ENCODE peak calls at places on chromosomes 6 and 20, in eight cellular contexts. Y is CD8-positive, alpha-beta memory T cell; H is AG09319; C is activated B cell treated with CpG ODN at 0.5 μM for 24 hours; L is HFF-Myc; P is LoVo; T is NCI-H774; B is endothelial cell. Z is an unnamed sample.

GRCh38 chr6:12034831-12035230 is 22.7 kb downstream of the HIVEP1 start:
- DNase-seq in Y (no peak), H (no peak), C (no peak), L (no peak), P (no peak), T (no peak), B (no peak), Z (no peak)

GRCh38 chr6:51640016-51640415 is 447.4 kb downstream of the PKHD1 start:
- DNase-seq in Y (no peak), H (no peak), C (no peak), L (no peak), P (no peak), T (no peak), B (no peak), Z (no peak)

GRCh38 chr6:41781302-41781711 is 725 bp downstream of the PRICKLE4 start:
- DNase-seq in Y (no peak), H (no peak), C (no peak), L (no peak), P (no peak), T (no peak), B (no peak), Z (no peak)

GRCh38 chr6:149906405-149906804 is 8.5 kb upstream of the RAET1E start:
- DNase-seq in Y (no peak), H (no peak), C (no peak), L (no peak), P (no peak), T (no peak), B (no peak), Z (no peak)

GRCh38 chr20:542777-543368 is 717 bp downstream of the CSNK2A1 start:
- DNase-seq in Y (no peak), H (no peak), C (no peak), L (no peak), P (no peak), T (no peak), B (no peak), Z (no peak)

GRCh38 chr20:50052952-50053789 is 59.8 kb downstream of the UBE2V1 start:
- DNase-seq in Y (no peak), H (no peak), C (no peak), L (no peak), P (no peak), T (no peak), B (no peak), Z (no peak)

GRCh38 chr6:110524305-110524704 is 47.9 kb upstream of the SLC22A16 start:
- DNase-seq in Y (no peak), H (no peak), C (no peak), L (no peak), P (no peak), T (peak), B (no peak), Z (no peak)

GRCh38 chr6:111810321-111811235 is 62.7 kb downstream of the FYN start:
- DNase-seq in Y (peak), H (no peak), C (no peak), L (no peak), P (no peak), T (no peak), B (no peak), Z (no peak)

GRCh38 chr6:109318328-109318876 is 63.9 kb downstream of the CD164 start:
- DNase-seq in Y (no peak), H (no peak), C (no peak), L (no peak), P (peak), T (peak), B (no peak), Z (peak)

GRCh38 chr6:151240861-151241642 is 1.3 kb downstream of the AKAP12 start:
- DNase-seq in Y (no peak), H (peak), C (no peak), L (peak), P (no peak), T (peak), B (peak), Z (peak)

GRCh38 chr6:141483561-141484061 is 649.1 kb upstream of the GJE1 start:
- DNase-seq in Y (peak), H (peak), C (no peak), L (peak), P (peak), T (peak), B (no peak), Z (peak)

GRCh38 chr6:30452736-30453507 is 36.4 kb upstream of the HLA-E start:
- DNase-seq in Y (no peak), H (no peak), C (no peak), L (no peak), P (no peak), T (no peak), B (no peak), Z (no peak)

GRCh38 chr6:145093226-145093625 is 642.1 kb downstream of the EPM2A start:
- DNase-seq in Y (no peak), H (no peak), C (no peak), L (no peak), P (no peak), T (no peak), B (no peak), Z (no peak)

GRCh38 chr20:2023151-2023550 is 29.3 kb upstream of the PDYN start:
- DNase-seq in Y (no peak), H (no peak), C (no peak), L (no peak), P (no peak), T (no peak), B (no peak), Z (no peak)

GRCh38 chr6:111890981-111891380 is 17.7 kb upstream of the FYN start:
- DNase-seq in Y (no peak), H (no peak), C (no peak), L (no peak), P (no peak), T (no peak), B (no peak), Z (no peak)

GRCh38 chr6:45478235-45478634 is 100.5 kb upstream of the SUPT3H start:
- DNase-seq in Y (no peak), H (no peak), C (no peak), L (no peak), P (peak), T (no peak), B (no peak), Z (no peak)

GRCh38 chr20:33423141-33423834 is 20.3 kb downstream of the SNTA1 start:
- DNase-seq in Y (no peak), H (peak), C (no peak), L (peak), P (peak), T (no peak), B (no peak), Z (no peak)

GRCh38 chr6:96947055-96947454 is 22.5 kb downstream of the KLHL32 start:
- DNase-seq in Y (no peak), H (no peak), C (no peak), L (no peak), P (no peak), T (no peak), B (no peak), Z (no peak)

GRCh38 chr20:11918280-11918952 is 723 bp downstream of the BTBD3 start:
- DNase-seq in Y (no peak), H (no peak), C (no peak), L (no peak), P (no peak), T (no peak), B (no peak), Z (no peak)

GRCh38 chr6:455006-455585 is 63.5 kb downstream of the IRF4 start:
- DNase-seq in Y (peak), H (no peak), C (no peak), L (no peak), P (no peak), T (no peak), B (no peak), Z (no peak)

GRCh38 chr6:110408891-110409290 is 6.5 kb downstream of the DDO start:
- DNase-seq in Y (no peak), H (no peak), C (no peak), L (no peak), P (no peak), T (no peak), B (no peak), Z (no peak)

GRCh38 chr6:121633309-121633708 is 197.9 kb downstream of the GJA1 start:
- DNase-seq in Y (no peak), H (no peak), C (no peak), L (no peak), P (no peak), T (no peak), B (no peak), Z (no peak)

GRCh38 chr6:106512048-106512957 is 117.0 kb downstream of the RTN4IP1 start:
- DNase-seq in Y (peak), H (no peak), C (peak), L (no peak), P (peak), T (peak), B (peak), Z (peak)